ENCODE peak calls at places on chromosomes 6 and 20, in seven cellular contexts. U, W, V, H, Y, D and M are unnamed samples.

GRCh38 chr6:162817196-162817595 is 89.4 kb downstream of the PACRG start:
- DNase-seq in W (no peak), D (no peak), V (no peak), H (no peak), Y (no peak), U (no peak), M (no peak)

GRCh38 chr6:35219683-35220326 is 6.0 kb downstream of the SCUBE3 start:
- DNase-seq in W (no peak), V (no peak), U (no peak), H (no peak), Y (no peak), D (no peak), M (no peak)

GRCh38 chr20:38806855-38807655 is 1.6 kb downstream of the PPP1R16B start:
- DNase-seq in H (peak), U (no peak), V (no peak), W (no peak), D (no peak), Y (no peak), M (no peak)

GRCh38 chr20:16469395-16469905 is 103.8 kb downstream of the KIF16B start:
- DNase-seq in W (no peak), H (no peak), V (no peak), Y (no peak), D (no peak), U (no peak), M (no peak)

GRCh38 chr6:73519943-73520687 is 717 bp downstream of the EEF1A1 start:
- DNase-seq in U (peak), V (peak), Y (peak), W (peak), H (peak), D (peak), M (peak)

GRCh38 chr6:30678964-30679726 is 6.3 kb upstream of the DHX16 start:
- DNase-seq in V (peak), H (peak), D (peak), U (peak), W (peak), Y (peak), M (peak)

GRCh38 chr20:826695-827323 is 6.7 kb upstream of the FAM110A start:
- DNase-seq in Y (no peak), U (no peak), H (no peak), D (no peak), W (no peak), V (no peak), M (no peak)

GRCh38 chr20:1328680-1329330 is at the start of gene SDCBP2:
- DNase-seq in D (peak), W (peak), H (no peak), Y (peak), V (no peak), U (peak), M (peak)

GRCh38 chr6:106520711-106521367 is 108.5 kb downstream of the RTN4IP1 start:
- DNase-seq in W (no peak), U (peak), H (peak), D (no peak), Y (no peak), V (no peak), M (no peak)

GRCh38 chr20:40307937-40308478 is 381.0 kb downstream of the MAFB start:
- DNase-seq in V (no peak), W (no peak), H (no peak), Y (no peak), U (no peak), D (no peak), M (no peak)

GRCh38 chr6:14713008-14713452 is 532.8 kb upstream of the JARID2 start:
- DNase-seq in V (peak), Y (peak), U (no peak), W (no peak), D (no peak), H (no peak), M (peak)

GRCh38 chr6:155946860-155947259 is 491.2 kb upstream of the NOX3 start:
- DNase-seq in U (no peak), W (no peak), V (no peak), H (no peak), Y (no peak), D (no peak), M (no peak)

GRCh38 chr6:158557927-158558326 is 2.0 kb upstream of the TMEM181 start:
- DNase-seq in W (no peak), V (no peak), H (no peak), Y (no peak), D (peak), U (no peak), M (no peak)

GRCh38 chr20:25058051-25058796 is at the start of gene ACSS1:
- DNase-seq in Y (no peak), D (peak), H (peak), V (peak), U (peak), W (peak), M (no peak)

GRCh38 chr6:52231411-52232127 is 12.7 kb downstream of the IL17F start:
- DNase-seq in D (no peak), U (no peak), V (no peak), Y (no peak), W (no peak), H (no peak), M (no peak)

DNA sequence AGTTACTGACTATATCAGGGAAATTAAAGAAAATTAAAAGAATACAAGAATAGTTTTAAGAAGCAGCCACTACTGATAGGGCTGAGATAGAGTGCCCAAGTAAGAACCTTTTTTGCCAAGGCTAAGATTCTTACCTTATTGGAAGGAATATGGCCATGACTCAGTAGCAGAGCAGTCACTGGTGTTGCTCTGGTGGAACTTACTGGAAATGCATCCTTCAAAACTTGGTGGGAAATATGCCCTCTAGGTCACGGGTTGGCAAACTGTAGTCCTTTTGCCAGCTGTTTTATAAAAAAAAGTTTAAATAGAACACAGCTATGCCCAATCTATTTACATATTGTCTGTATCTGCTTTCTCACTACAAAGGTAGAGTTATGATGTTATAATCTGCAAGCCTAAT is 6.0 kb downstream of the HSF2 start:
- DNase-seq in Y (no peak), V (no peak), U (no peak), H (no peak), D (no peak), W (no peak), M (peak)
- TF ChIP-seq CTCF in Y (no peak), V (no peak), U (no peak), H (no peak), D (no peak), W (no peak), M (peak)

DNA sequence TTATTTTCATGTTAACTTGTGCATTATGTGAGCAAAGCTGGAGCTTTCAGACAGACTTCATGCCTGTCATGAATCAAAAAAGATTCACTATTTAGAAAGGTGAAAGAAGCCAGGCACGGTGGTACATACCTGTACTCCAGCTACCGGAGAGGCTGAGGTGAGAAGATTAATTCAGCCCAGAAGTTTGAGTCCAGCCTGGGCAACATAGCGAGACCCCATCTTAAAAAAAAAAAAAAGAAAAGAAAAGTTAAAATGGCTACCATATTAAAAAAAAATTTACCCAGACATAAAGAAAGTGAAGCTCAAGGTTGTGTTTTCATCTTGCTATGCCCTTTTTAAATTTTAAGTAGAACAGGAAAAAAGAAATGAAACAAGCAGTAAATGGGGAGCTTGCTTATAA is 889 bp downstream of the CASS4 start:
- DNase-seq in W (no peak), Y (no peak), V (no peak), H (no peak), D (no peak), U (no peak), M (no peak)
- H3K4me3 ChIP-seq in W (no peak), Y (no peak), V (no peak), H (no peak), D (no peak), U (peak), M (no peak)

GRCh38 chr6:77131426-77131825 is 331.9 kb downstream of the HTR1B start:
- DNase-seq in U (no peak), W (no peak), D (no peak), V (no peak), H (no peak), Y (no peak), M (no peak)

GRCh38 chr6:77136086-77136485 is 327.2 kb downstream of the HTR1B start:
- DNase-seq in Y (no peak), U (no peak), W (no peak), H (no peak), V (no peak), D (no peak), M (peak)

DNA sequence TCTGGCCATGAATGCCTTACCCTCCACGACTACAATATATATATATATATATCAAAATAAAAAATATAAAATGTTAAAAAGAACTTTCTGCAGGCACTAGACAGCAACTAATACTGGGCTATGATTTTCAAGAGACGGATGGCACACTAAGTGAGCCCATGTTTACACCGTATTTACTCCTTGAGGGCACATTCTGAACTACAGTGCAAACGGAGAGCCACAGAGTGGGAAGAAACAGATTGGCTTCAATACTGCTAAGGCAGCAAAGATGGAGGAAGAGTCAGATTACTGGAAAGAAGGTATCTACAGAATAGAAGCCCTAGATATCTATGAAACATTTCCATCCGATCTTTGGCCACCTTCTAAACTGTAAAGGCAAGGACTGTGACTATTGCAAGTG is 330.3 kb downstream of the HTR1B start:
- DNase-seq in Y (no peak), U (no peak), W (no peak), H (no peak), D (no peak), V (no peak), M (no peak)
- TF ChIP-seq CTCF in Y (no peak), U (no peak), W (no peak), H (no peak), D (no peak), V (no peak), M (no peak)

DNA sequence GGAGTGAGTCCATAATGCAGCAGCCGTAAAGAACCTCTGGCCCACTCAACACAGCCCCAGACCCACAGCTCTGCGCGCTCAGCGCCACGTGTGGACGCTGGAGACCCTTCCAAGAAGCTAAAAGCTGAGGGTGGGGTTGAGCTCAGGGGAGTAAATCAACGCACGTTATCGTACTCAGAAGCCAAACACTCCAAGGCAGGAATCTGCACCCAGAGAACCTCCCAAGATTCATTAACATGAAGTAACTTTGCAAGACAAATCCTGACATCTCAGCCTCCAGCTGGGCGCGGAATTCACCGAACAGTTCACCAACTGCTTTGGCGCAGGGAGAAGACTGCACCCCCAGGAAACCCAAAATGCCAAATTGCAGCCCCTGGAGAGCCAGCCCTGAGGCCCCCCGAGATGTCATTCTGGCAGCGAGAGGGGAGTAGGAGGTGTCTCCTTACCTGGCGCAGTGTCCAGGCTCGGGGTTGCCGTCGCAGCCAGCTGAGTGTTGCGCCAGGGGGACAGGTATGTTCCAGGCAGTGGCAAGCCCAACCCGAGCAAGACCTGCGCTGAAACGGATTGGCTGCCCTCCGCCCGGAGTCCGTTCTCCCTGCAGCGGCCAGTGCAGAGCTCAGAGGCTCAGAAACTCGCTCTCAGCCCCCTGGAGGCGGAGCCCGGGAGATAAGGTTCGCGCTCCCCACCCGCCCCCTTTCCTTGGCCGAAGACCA is at the start of gene COL21A1:
- DNase-seq in U (peak), D (peak), W (peak), H (no peak), Y (peak), V (peak), M (peak)
- H3K4me3 ChIP-seq in U (peak), D (peak), W (peak), H (no peak), Y (peak), V (peak), M (peak)

GRCh38 chr6:20789162-20789561 is 254.9 kb downstream of the CDKAL1 start:
- DNase-seq in U (no peak), V (no peak), W (peak), H (no peak), D (no peak), Y (no peak), M (peak)
- TF ChIP-seq CTCF in U (no peak), V (no peak), W (peak), H (no peak), D (no peak), Y (no peak), M (peak)

DNA sequence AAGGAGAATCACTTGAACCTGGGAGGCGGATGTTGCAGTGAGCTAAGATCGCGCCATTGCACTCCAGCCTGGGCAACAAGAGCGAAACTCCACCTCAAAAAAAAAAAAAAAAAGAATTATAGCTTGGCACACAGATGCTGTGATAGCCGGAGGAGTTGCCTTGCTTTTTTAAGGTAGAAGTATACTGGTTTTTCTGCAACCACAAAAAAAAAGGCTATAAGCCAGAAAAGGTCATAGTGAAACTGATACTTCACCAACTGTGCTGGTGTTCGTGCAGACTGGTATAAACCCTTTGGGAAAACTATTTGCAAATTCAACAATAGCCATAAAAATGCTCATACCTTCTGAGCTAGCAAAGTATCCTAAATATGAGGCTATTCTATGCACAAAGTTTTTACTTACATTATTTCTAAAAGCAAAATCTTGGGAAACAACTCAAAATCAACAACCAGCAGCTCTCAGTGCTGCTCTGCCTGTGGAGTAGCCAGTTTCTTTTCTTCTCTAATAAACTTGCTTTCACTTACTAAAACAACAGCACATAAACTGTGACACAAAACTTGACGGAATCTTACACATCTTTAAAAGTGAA is 44.0 kb downstream of the B4GALT5 start:
- DNase-seq in Y (no peak), V (no peak), D (no peak), W (no peak), H (peak), U (no peak), M (no peak)
- H3K4me3 ChIP-seq in Y (no peak), V (no peak), D (no peak), W (no peak), H (peak), U (peak), M (no peak)

GRCh38 chr20:63230800-63231268 is 4.9 kb upstream of the BIRC7 start:
- DNase-seq in U (no peak), Y (no peak), D (peak), V (peak), H (no peak), W (peak), M (peak)
- TF ChIP-seq CTCF in U (peak), Y (no peak), D (peak), V (no peak), H (no peak), W (peak), M (peak)

DNA sequence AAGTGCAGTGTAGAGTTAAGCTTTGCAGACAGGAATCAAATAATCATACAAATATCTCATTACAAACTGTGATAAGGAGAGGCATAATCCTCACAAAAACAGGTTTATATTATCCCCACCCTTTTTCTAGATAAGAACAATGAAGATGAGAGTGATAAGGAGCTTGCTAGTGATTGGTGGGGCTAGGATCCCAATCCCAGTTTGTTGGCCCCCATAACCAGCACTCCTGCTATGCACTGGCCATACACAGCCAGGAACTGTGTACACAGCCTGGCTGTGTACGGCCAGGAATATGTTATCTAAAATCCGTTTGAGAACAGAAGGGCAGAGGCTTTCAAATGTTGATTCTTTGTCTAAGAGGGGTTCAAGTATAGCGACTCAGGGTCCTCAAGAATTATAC is 180.6 kb downstream of the EYA2 start:
- DNase-seq in U (no peak), V (no peak), H (no peak), W (no peak), D (no peak), Y (no peak), M (no peak)
- H3K4me3 ChIP-seq in U (no peak), V (no peak), H (no peak), W (no peak), D (no peak), Y (no peak), M (no peak)

GRCh38 chr6:1609662-1610496 is at the start of gene FOXC1:
- DNase-seq in U (peak), V (peak), Y (peak), D (peak), W (peak), H (no peak), M (peak)

GRCh38 chr6:1611572-1612385 is 2.1 kb downstream of the FOXC1 start:
- DNase-seq in Y (no peak), D (no peak), W (no peak), V (peak), U (no peak), H (no peak), M (peak)

GRCh38 chr6:1610497-1611321 is 994 bp downstream of the FOXC1 start:
- DNase-seq in W (peak), H (no peak), V (peak), D (no peak), Y (no peak), U (no peak), M (peak)

GRCh38 chr6:1612386-1612893 is 2.7 kb downstream of the FOXC1 start:
- DNase-seq in W (no peak), D (no peak), V (no peak), Y (no peak), H (no peak), U (no peak), M (peak)

DNA sequence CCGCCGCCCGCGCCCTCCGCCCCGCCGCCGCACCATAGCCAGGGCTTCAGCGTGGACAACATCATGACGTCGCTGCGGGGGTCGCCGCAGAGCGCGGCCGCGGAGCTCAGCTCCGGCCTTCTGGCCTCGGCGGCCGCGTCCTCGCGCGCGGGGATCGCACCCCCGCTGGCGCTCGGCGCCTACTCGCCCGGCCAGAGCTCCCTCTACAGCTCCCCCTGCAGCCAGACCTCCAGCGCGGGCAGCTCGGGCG is 1.5 kb downstream of the FOXC1 start:
- DNase-seq in U (no peak), Y (no peak), H (no peak), W (peak), V (no peak), D (no peak), M (peak)
- TF ChIP-seq CTCF in U (no peak), Y (no peak), H (no peak), W (no peak), V (no peak), D (no peak), M (peak)

DNA sequence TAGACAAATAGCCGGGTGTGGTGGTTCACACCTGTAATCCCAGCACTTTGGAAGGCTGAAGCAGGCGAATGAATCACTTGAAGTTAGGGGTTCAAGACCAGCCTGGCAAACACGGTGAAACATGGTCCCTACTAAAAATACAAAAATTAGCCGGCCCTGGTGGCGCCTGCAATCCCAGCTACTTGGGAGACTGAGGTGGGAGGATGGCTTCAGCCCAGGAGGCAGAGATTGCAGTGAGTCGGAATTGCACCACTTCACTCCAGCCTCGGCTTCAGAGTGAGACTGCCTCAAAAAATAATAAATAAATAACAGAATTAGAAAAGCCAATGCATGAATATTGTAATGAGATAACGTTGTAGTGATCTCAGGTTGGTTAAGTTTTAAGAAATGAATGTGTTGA is 61.3 kb downstream of the RFX6 start:
- DNase-seq in U (no peak), H (no peak), W (no peak), V (no peak), Y (no peak), D (no peak), M (no peak)
- H3K4me3 ChIP-seq in U (no peak), H (no peak), W (no peak), V (no peak), Y (no peak), D (no peak), M (no peak)